ENCODE peak calls at places on chromosomes 7 and 10, in seven cellular contexts. E is adrenal gland, L is pancreas, B is fibroblast of lung, C is SJCRH30, S is PC-3, Z is heart right ventricle. K is an unnamed sample.

GRCh38 chr7:157477550-157478212 is 140.9 kb downstream of the DNAJB6 start:
- DNase-seq in B (no peak), Z (no peak), S (no peak), L (no peak), E (no peak), C (no peak), K (peak; percentile 47)

GRCh38 chr10:79313320-79313719 is 33.9 kb upstream of the PPIF start:
- DNase-seq in S (no peak), B (no peak), Z (no peak), C (no peak), L (no peak), E (no peak), K (no peak)

GRCh38 chr7:140454657-140455015 is 24.7 kb downstream of the MKRN1 start:
- DNase-seq in B (no peak), Z (no peak), E (no peak), S (no peak), L (no peak), C (no peak), K (no peak)

GRCh38 chr7:87001214-87001613 is 58.2 kb downstream of the ELAPOR2 start:
- DNase-seq in Z (no peak), S (peak; percentile 54), L (no peak), B (peak; percentile 10), E (no peak), C (no peak), K (no peak)

GRCh38 chr7:43905954-43906326 is 456 bp downstream of the URGCP start:
- DNase-seq in S (peak; percentile 14), L (peak; percentile 28), C (peak; percentile 69), Z (peak; percentile 25), B (peak; percentile 46), E (peak; percentile 45), K (no peak)

GRCh38 chr7:17611611-17612010 is 313.2 kb downstream of the AHR start:
- DNase-seq in B (no peak), C (no peak), Z (no peak), E (no peak), S (no peak), L (no peak), K (no peak)

GRCh38 chr10:79139124-79139835 is 70.5 kb downstream of the ZMIZ1 start:
- DNase-seq in L (no peak), E (no peak), Z (peak; percentile 75), C (peak; percentile 72), B (peak; percentile 90), S (no peak), K (peak; percentile 77)

GRCh38 chr10:98425511-98426352 is 10.8 kb upstream of the PYROXD2 start:
- DNase-seq in B (peak; percentile 39), L (no peak), C (peak; percentile 58), S (peak; percentile 54), E (peak; percentile 38), Z (no peak), K (peak; percentile 64)

GRCh38 chr7:135253851-135254815 is 20.5 kb downstream of the STRA8 start:
- DNase-seq in L (peak; percentile 49), S (peak; percentile 74), E (peak; percentile 85), B (peak; percentile 74), Z (peak; percentile 54), C (peak; percentile 83), K (peak; percentile 93)

GRCh38 chr7:152366662-152367061 is 69.1 kb downstream of the KMT2C start:
- DNase-seq in Z (peak; percentile 45), C (no peak), L (no peak), B (no peak), S (no peak), E (no peak), K (no peak)

GRCh38 chr10:95505084-95505610 is 56.0 kb downstream of the SORBS1 start:
- DNase-seq in S (no peak), C (no peak), Z (no peak), L (no peak), E (no peak), B (no peak), K (peak; percentile 15)

GRCh38 chr10:43322769-43323168 is 48.7 kb upstream of the FXYD4 start:
- DNase-seq in C (no peak), Z (peak; percentile 89), E (peak; percentile 97), S (peak; percentile 11), B (peak; percentile 60), L (peak; percentile 84), K (peak; percentile 65)

GRCh38 chr10:119541046-119541445 is 1.5 kb downstream of the RGS10 start:
- DNase-seq in E (no peak), C (no peak), Z (no peak), S (peak; percentile 13), L (no peak), B (peak; percentile 31), K (no peak)

GRCh38 chr10:113108180-113108835 is 158.3 kb downstream of the TCF7L2 start:
- DNase-seq in L (no peak), S (peak; percentile 13), Z (peak; percentile 35), B (no peak), E (no peak), C (peak; percentile 52), K (no peak)

GRCh38 chr10:108556176-108556575 is 1367.1 kb downstream of the XPNPEP1 start:
- DNase-seq in C (no peak), B (no peak), Z (no peak), S (no peak), L (no peak), E (no peak), K (no peak)

GRCh38 chr7:37342665-37343471 is 105.8 kb downstream of the ELMO1 start:
- DNase-seq in E (no peak), S (no peak), Z (no peak), B (no peak), C (no peak), L (peak; percentile 20), K (no peak)

GRCh38 chr7:6248581-6248980 is 23.8 kb downstream of the CYTH3 start:
- DNase-seq in Z (no peak), E (peak; percentile 41), S (peak; percentile 46), B (peak; percentile 78), C (no peak), L (no peak), K (no peak)

GRCh38 chr10:126919426-126919825 is 14.2 kb downstream of the DOCK1 start:
- DNase-seq in Z (no peak), C (no peak), E (no peak), S (no peak), L (no peak), B (no peak), K (no peak)

GRCh38 chr7:353746-354325 is 63.9 kb downstream of the FOXL3 start:
- DNase-seq in L (no peak), B (no peak), Z (peak; percentile 37), C (no peak), S (no peak), E (no peak), K (no peak)

DNA sequence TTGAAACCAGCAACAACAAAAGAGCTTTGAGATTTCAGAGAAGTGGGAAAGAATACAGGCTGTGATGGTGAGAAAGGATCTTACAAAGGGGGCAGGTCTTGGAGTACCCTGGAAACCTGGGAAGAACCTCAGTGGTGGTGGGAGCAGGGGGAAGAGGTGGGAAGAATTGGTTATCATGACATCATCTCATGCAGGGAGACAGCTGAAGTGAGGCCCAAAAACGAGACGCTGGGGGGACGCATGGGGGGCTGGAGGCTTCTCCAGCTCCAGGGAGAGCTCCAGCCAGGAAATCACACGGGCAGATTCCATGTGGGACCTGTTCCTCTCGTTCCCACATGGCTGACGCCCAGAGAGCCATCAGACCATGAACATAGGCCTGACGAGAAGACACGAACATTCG is 177.3 kb upstream of the RNF32 start:
- DNase-seq in Z (no peak), S (no peak), B (no peak), L (no peak), C (no peak), E (no peak), K (no peak)
- H3K4me1 ChIP-seq in Z (no peaks in the 10 kb centered on the region), S (no peaks in the 10 kb centered on the region), B (no peaks in the 10 kb centered on the region), L (no peaks in the 10 kb centered on the region), C (no peaks in the 10 kb centered on the region), E (no peaks in the 10 kb centered on the region), K (no peaks in the 10 kb centered on the region)

GRCh38 chr7:95601324-95601723 is 5.0 kb upstream of the PDK4 start:
- DNase-seq in C (no peak), Z (no peak), B (no peak), E (no peak), S (no peak), L (no peak), K (no peak)
- H3K27ac ChIP-seq in C (no peak overlapping the region), Z (no peak overlapping the region), B (no peak overlapping the region), E (no peak overlapping the region), S (no peak overlapping the region), L (no peak overlapping the region), K (no peak overlapping the region)

DNA sequence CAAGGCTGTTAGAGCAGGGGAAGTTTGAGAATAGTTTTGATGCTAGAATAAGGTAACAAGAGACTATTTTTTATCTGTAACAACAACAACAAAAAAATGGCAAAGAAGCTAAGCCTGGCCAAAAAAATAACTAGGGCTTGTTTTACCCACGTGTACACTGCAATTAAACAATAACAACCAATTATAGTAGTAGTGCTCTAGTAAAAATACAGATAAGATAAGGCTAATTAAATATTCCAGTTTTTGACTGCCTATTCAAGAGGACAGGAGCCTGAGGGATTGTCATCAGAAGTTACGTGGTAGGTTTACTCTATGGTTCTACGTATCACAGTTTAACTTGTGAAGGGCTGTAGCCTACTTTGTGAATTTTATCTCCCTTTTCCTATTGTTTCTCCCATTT is 29.2 kb downstream of the PCGF5 start:
- DNase-seq in B (no peak), L (no peak), S (no peak), C (no peak), E (no peak), Z (no peak), K (no peak)
- H3K4me1 ChIP-seq in B (no peaks in the 10 kb centered on the region), L (no peaks in the 10 kb centered on the region), S (no peaks in the 10 kb centered on the region), C (no peaks in the 10 kb centered on the region), E (peaks cover 19% of the 10 kb centered on the region), Z (peaks cover 22% of the 10 kb centered on the region), K (peaks cover 61% of the 10 kb centered on the region)

DNA sequence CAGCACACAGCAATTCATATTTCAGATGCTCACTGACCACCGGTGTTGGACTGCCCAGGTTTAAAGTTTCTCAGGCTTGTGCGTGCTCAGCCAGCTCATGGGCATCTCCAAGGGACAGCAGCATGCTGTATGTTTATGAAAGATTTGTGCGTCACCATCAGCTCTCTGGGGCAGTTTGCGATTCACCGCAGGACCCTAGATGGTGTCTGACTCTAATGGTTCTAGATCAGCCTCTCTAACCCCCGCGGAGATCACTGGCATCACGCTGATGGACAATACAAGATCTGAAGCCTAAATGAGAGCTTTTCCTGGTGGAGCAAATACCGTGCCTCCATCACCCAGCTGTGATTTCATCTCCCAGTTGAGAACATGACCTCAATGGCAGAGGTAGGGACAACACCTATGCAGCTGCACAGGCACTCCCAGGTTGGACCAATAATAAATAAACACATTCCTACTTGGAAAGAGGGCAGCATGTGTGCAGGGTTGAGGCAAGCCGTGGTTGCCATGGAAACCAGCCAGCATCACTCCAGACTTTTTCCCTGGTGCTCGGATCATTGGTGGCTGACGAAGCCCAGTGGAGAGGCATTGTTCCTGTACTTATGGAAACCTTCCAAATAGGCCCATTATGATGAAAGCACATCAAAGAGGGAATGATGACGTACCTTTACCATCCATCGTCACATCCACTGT is 253.6 kb downstream of the KCNMA1 start:
- DNase-seq in B (no peak), Z (no peak), E (no peak), S (no peak), L (no peak), C (no peak), K (peak; percentile 83)
- H3K27ac ChIP-seq in B (no peak overlapping the region), Z (no peak overlapping the region), E (no peak overlapping the region), S (no peak overlapping the region), L (no peak overlapping the region), C (no peak overlapping the region), K (peak overlapping the region; percentile 91)

GRCh38 chr7:143388491-143389101 is 7.5 kb downstream of the ZYX start:
- DNase-seq in C (no peak), Z (no peak), S (no peak), L (no peak), B (no peak), E (no peak), K (no peak)
- H3K4me1 ChIP-seq in C (peaks cover 17% of the 10 kb centered on the region), Z (peaks cover 89% of the 10 kb centered on the region), S (peaks cover 18% of the 10 kb centered on the region), L (no peaks in the 10 kb centered on the region), B (peaks cover 54% of the 10 kb centered on the region), E (peaks cover 51% of the 10 kb centered on the region), K (peaks cover 100% of the 10 kb centered on the region)

K was measured in tibial artery.